ENCODE peak calls at places on chromosomes 7 and 10, in nine cellular contexts. X, D, L, J, Z, B, P, G and M are unnamed samples.
A peak's percentile ranks its signal among the peaks of the same experiment; 100 is the strongest.

GRCh38 chr7:140646931-140647647 is 6.5 kb upstream of the DENND2A start:
- DNase-seq in B (peak; percentile 74), J (peak; percentile 64), D (peak; percentile 51), X (no peak), G (no peak), L (no peak), Z (peak; percentile 89), P (no peak), M (peak; percentile 39)

GRCh38 chr7:75617634-75618234 is 121.0 kb downstream of the HIP1 start:
- DNase-seq in J (no peak), Z (no peak), G (peak; percentile 63), L (no peak), B (peak; percentile 40), P (no peak), X (peak; percentile 26), D (no peak), M (peak; percentile 64)

GRCh38 chr7:5470721-5471311 is 47.2 kb upstream of the TNRC18 start:
- DNase-seq in J (no peak), Z (no peak), B (no peak), P (no peak), G (peak; percentile 47), X (no peak), L (no peak), D (no peak), M (peak; percentile 73)

GRCh38 chr7:8379264-8379663 is 54.1 kb upstream of the NXPH1 start:
- DNase-seq in P (no peak), L (no peak), X (no peak), G (no peak), D (peak; percentile 76), J (no peak), Z (peak; percentile 96), B (no peak), M (no peak)

GRCh38 chr10:88116491-88116890 is 253.1 kb downstream of the PTEN start:
- DNase-seq in P (no peak), J (no peak), D (no peak), X (no peak), G (no peak), Z (no peak), B (peak; percentile 27), L (no peak), M (no peak)

GRCh38 chr7:46626261-46627037 is 705.4 kb upstream of the IGFBP3 start:
- DNase-seq in D (no peak), G (no peak), J (no peak), P (no peak), B (no peak), L (no peak), X (no peak), Z (no peak), M (no peak)

GRCh38 chr10:35200487-35200886 is 73.8 kb downstream of the CREM start:
- DNase-seq in D (no peak), P (no peak), Z (no peak), J (no peak), B (no peak), L (no peak), X (no peak), G (no peak), M (no peak)

GRCh38 chr7:155285423-155286220 is 12.1 kb upstream of the INSIG1 start:
- DNase-seq in B (no peak), P (no peak), L (no peak), D (no peak), Z (no peak), G (no peak), X (no peak), J (no peak), M (no peak)

GRCh38 chr7:37198906-37199485 is 249.7 kb downstream of the ELMO1 start:
- DNase-seq in L (peak; percentile 45), P (peak; percentile 71), G (peak; percentile 77), X (peak; percentile 27), J (peak; percentile 67), Z (peak; percentile 80), D (peak; percentile 80), B (peak; percentile 73), M (peak; percentile 86)